ENCODE peak calls at places on chromosomes 3 and 15, in four cellular contexts. H, F, N and I are unnamed samples. For H3K4me1, the result is how much of the 10 kb centered on the place peaks cover.

GRCh38 chr3:55243686-55244085 is 243.4 kb downstream of the WNT5A start:
- DNase-seq in H (no peak), F (no peak), N (no peak), I (no peak)

GRCh38 chr3:86702381-86702958 is 288.5 kb downstream of the VGLL3 start:
- DNase-seq in H (peak), F (peak), N (peak), I (peak)

GRCh38 chr3:97863025-97863424 is 41.2 kb downstream of the CRYBG3 start:
- DNase-seq in H (peak), F (no peak), N (peak), I (no peak)

GRCh38 chr3:16884748-16885587 is at the start of gene PLCL2:
- DNase-seq in H (peak), F (peak), N (peak), I (peak)

GRCh38 chr3:125059488-125060245 is 3.9 kb upstream of the HEG1 start:
- DNase-seq in H (peak), F (no peak), N (peak), I (no peak)

GRCh38 chr3:143832433-143832832 is 15.8 kb downstream of the SLC9A9 start:
- DNase-seq in H (no peak), F (no peak), N (peak), I (no peak)

GRCh38 chr3:182118081-182118480 is 406.4 kb downstream of the SOX2 start:
- DNase-seq in H (peak), F (no peak), N (no peak), I (no peak)

GRCh38 chr15:72168131-72168825 is 29.3 kb downstream of the GRAMD2A start:
- DNase-seq in H (peak), F (no peak), N (no peak), I (no peak)

GRCh38 chr3:27431116-27431515 is 53.1 kb downstream of the SLC4A7 start:
- DNase-seq in H (peak), F (no peak), N (peak), I (no peak)

GRCh38 chr15:31367021-31367729 is 40.5 kb downstream of the KLF13 start:
- DNase-seq in H (no peak), F (no peak), N (no peak), I (no peak)
- H3K4me1 ChIP-seq in H (under half), F (half or more), N (under half), I (half or more)

DNA sequence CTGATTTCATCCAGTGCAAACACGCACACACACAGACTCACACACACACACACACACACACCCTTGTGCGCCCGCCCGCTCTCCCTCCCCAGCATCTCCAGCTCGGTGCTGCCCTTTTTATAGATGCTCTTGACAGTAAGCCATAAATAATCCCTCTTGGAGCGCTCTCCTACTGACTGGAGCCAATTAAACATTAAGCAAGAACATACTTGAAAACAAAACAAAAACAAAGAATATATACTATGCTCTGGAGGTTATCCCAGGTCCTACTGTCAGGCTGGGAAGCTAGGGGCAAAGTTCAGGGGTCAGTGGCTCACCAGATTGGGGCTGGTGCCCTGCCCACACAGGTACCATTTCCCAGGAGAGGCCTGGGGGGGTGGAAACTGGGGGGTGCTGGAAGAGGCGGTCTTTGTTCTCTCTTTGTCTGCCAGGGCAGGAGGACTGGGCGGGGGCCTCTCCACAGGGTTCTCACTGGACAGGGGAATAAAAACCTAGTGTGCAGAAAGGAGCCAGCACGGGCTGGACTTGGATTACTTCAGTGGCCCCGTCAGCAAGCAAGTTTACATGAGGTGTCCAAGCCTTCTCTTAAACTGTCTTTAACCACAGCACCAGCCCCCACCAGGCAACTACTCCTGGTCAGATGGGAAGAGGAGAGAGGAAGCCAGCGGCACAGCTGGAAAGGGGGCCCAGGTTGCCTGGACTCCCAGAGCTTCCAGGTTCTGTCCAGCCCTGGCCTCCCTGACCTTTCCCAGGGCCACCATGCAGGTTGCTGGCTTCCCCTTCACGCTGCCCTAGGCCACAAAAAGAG is 16.1 kb downstream of the BMF start:
- DNase-seq in H (no peak), F (peak), N (peak), I (no peak)
- TF ChIP-seq EZH2phosphoT487 in H (no peak), F (no peak), N (no peak), I (no peak)

DNA sequence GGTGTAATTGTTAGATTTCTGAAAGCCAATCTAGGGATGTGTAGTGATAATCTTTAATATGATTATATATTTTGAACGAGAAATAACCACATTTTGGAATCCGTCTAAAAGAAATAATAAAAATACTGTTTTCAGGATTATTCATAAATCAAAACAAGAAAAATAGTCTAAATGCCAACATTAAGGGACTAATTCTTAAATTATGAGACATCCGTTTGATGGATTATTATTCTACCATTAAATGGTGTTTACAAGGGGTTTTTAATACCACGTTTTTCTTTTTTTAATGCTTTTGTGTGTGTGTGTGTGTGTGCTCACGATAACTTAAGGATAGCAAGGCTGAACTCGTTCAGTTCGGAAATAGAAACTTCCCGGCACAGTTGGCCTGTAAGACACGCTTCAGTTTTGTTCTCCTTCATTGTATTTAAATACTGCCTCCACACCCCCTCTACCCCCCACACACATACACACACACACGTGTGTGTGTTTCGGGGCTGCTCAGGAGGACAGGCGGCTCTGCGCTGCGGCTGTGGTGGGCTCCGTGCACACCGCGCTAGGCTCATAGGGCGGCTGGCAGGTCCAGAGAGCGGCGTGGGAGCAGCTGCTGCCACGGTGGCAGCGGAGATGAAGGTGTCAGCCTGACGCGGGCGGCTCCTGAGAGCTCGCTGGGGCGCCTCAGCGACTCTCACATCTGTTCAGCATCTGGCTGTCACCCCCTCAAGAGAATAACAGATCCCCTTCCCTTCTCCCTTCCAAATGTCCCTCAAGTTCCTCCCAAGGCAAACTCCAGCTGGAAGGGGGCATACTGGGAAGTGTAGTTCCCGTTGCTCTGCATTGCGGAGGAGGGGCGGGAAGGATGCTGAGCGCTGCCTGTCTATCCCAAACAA is 23.0 kb upstream of the ANP32A start:
- DNase-seq in H (peak), F (peak), N (peak), I (peak)
- H3K4me3 ChIP-seq in H (peak), F (peak), N (peak), I (peak)

GRCh38 chr15:77532067-77532710 is 100.5 kb downstream of the LINGO1 start:
- DNase-seq in H (no peak), F (no peak), N (no peak), I (no peak)
- H3K4me1 ChIP-seq in H (under half), F (under half), N (under half), I (under half)

GRCh38 chr3:105235785-105236184 is 130.9 kb upstream of the ALCAM start:
- DNase-seq in H (no peak), F (no peak), N (no peak), I (no peak)
- TF ChIP-seq EZH2phosphoT487 in H (no peak), F (no peak), N (no peak), I (no peak)

DNA sequence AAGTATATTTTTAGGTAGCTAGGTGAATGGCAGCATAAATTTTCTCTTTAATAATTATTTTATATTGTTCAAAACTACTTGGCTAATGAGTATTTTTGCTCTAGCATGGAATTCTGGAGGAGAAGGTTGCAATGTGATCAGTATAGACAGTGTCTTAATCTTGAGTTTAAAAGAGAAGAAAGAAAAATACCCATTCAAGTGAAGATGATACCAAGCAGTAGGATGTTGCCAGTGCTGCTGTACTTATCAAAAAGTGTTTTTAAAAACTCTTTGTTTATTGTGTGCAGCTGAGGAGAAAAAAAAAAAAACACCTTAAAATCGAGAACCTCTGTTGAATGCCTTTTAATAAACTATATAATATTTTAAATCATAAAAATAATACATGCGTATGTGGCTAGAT is 47.9 kb downstream of the STT3B start:
- DNase-seq in H (no peak), F (no peak), N (no peak), I (no peak)
- H3K4me3 ChIP-seq in H (no peak), F (no peak), N (no peak), I (no peak)

DNA sequence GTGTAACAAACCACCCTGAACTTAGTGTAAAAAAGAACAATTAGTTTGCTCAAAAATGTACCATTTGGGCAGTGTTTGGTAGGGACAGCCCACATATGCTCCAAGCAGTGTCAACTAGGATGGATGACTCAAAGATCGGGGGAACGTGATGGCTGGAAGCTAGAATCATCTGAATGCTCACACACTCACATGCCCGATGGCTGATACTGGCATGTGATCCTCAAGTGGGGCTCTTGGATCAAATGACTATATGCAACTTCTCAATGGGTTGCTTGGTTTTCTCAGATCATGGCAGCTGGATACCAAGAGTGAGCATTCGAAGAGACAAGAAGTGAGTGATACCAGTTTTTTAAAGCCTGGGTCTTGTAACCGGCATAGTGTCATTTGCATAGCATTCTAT is 335.9 kb upstream of the KCNMB2 start:
- DNase-seq in H (no peak), F (no peak), N (no peak), I (no peak)
- H3K4me1 ChIP-seq in H (under half), F (under half), N (under half), I (under half)